ENCODE peak calls at places on chromosomes 4 and X, in six cellular contexts. One of them, this sample, is unnamed.
A peak's percentile ranks its signal among the peaks of the same experiment; 100 is the strongest.

GRCh38 chr4:25787891-25788331 is 74.9 kb downstream of the SEL1L3 start:
- DNase-seq in HCT116: no peak
- DNase-seq in suprapubic skin: no peak
- DNase-seq in breast epithelium: no peak
- DNase-seq in sigmoid colon: no peak
- DNase-seq in HepG2: peak; percentile 7
- DNase-seq in this sample: no peak

GRCh38 chr4:71004281-71004851 is 10.9 kb downstream of the DCK start:
- DNase-seq in breast epithelium: no peak
- DNase-seq in suprapubic skin: no peak
- DNase-seq in sigmoid colon: no peak
- DNase-seq in HCT116: no peak
- DNase-seq in HepG2: peak; percentile 7
- DNase-seq in this sample: no peak

GRCh38 chrX:125293792-125294780 is 25.6 kb upstream of the TEX13C start:
- DNase-seq in sigmoid colon: no peak
- DNase-seq in HepG2: no peak
- DNase-seq in HCT116: no peak
- DNase-seq in breast epithelium: no peak
- DNase-seq in suprapubic skin: no peak
- DNase-seq in this sample: peak; percentile 58

GRCh38 chrX:110359273-110359672 is 625 bp downstream of the RTL9 start:
- DNase-seq in sigmoid colon: no peak
- DNase-seq in breast epithelium: no peak
- DNase-seq in suprapubic skin: no peak
- DNase-seq in HCT116: no peak
- DNase-seq in HepG2: no peak
- DNase-seq in this sample: no peak

GRCh38 chr4:47473351-47473750 is 9.8 kb upstream of the COMMD8 start:
- DNase-seq in sigmoid colon: no peak
- DNase-seq in breast epithelium: no peak
- DNase-seq in HepG2: no peak
- DNase-seq in suprapubic skin: no peak
- DNase-seq in HCT116: no peak
- DNase-seq in this sample: no peak

GRCh38 chr4:24675723-24676122 is 91.4 kb upstream of the DHX15 start:
- DNase-seq in HepG2: no peak
- DNase-seq in sigmoid colon: no peak
- DNase-seq in breast epithelium: no peak
- DNase-seq in suprapubic skin: no peak
- DNase-seq in HCT116: no peak
- DNase-seq in this sample: peak; percentile 92

GRCh38 chrX:16882188-16882587 is 12.0 kb upstream of the RBBP7 start:
- DNase-seq in breast epithelium: no peak
- DNase-seq in HCT116: no peak
- DNase-seq in suprapubic skin: no peak
- DNase-seq in sigmoid colon: no peak
- DNase-seq in HepG2: no peak
- DNase-seq in this sample: no peak

GRCh38 chr4:152394786-152395185 is 141.1 kb downstream of the FBXW7 start:
- DNase-seq in breast epithelium: no peak
- DNase-seq in suprapubic skin: no peak
- DNase-seq in sigmoid colon: no peak
- DNase-seq in HCT116: no peak
- DNase-seq in HepG2: no peak
- DNase-seq in this sample: no peak

GRCh38 chr4:122747883-122748282 is 15.4 kb downstream of the BBS12 start:
- DNase-seq in sigmoid colon: no peak
- DNase-seq in breast epithelium: no peak
- DNase-seq in HepG2: no peak
- DNase-seq in suprapubic skin: no peak
- DNase-seq in HCT116: no peak
- DNase-seq in this sample: no peak

GRCh38 chr4:185734214-185734613 is 77.8 kb downstream of the SORBS2 start:
- DNase-seq in HCT116: no peak
- DNase-seq in sigmoid colon: no peak
- DNase-seq in suprapubic skin: no peak
- DNase-seq in HepG2: no peak
- DNase-seq in breast epithelium: no peak
- DNase-seq in this sample: peak; percentile 47

GRCh38 chrX:17802756-17803155 is 58.3 kb downstream of the RAI2 start:
- DNase-seq in sigmoid colon: no peak
- DNase-seq in HCT116: no peak
- DNase-seq in suprapubic skin: no peak
- DNase-seq in HepG2: no peak
- DNase-seq in breast epithelium: no peak
- DNase-seq in this sample: no peak

GRCh38 chr4:110480031-110480549 is 4.1 kb downstream of the ENPEP start:
- DNase-seq in sigmoid colon: no peak
- DNase-seq in suprapubic skin: no peak
- DNase-seq in HCT116: no peak
- DNase-seq in HepG2: no peak
- DNase-seq in breast epithelium: no peak
- DNase-seq in this sample: no peak

GRCh38 chr4:1683903-1684755 is at the start of gene FAM53A:
- DNase-seq in HCT116: peak; percentile 57
- DNase-seq in breast epithelium: peak; percentile 90
- DNase-seq in suprapubic skin: peak; percentile 94
- DNase-seq in sigmoid colon: peak; percentile 95
- DNase-seq in HepG2: peak; percentile 58
- DNase-seq in this sample: no peak
- TF ChIP-seq POLR2AphosphoS5 in HCT116: peak; percentile 77
- TF ChIP-seq POLR2AphosphoS5 in breast epithelium: no peak
- TF ChIP-seq POLR2AphosphoS5 in suprapubic skin: no peak
- TF ChIP-seq POLR2AphosphoS5 in sigmoid colon: no peak
- TF ChIP-seq POLR2AphosphoS5 in HepG2: no peak
- TF ChIP-seq POLR2AphosphoS5 in this sample: no peak

GRCh38 chrX:106802388-106803275 is at the start of gene TBC1D8B:
- DNase-seq in suprapubic skin: peak; percentile 84
- DNase-seq in breast epithelium: peak; percentile 62
- DNase-seq in sigmoid colon: peak; percentile 89
- DNase-seq in HCT116: peak; percentile 86
- DNase-seq in HepG2: peak; percentile 89
- DNase-seq in this sample: no peak
- TF ChIP-seq POLR2AphosphoS5 in suprapubic skin: no peak
- TF ChIP-seq POLR2AphosphoS5 in breast epithelium: peak; percentile 56
- TF ChIP-seq POLR2AphosphoS5 in sigmoid colon: peak; percentile 63
- TF ChIP-seq POLR2AphosphoS5 in HCT116: peak; percentile 78
- TF ChIP-seq POLR2AphosphoS5 in HepG2: peak; percentile 76
- TF ChIP-seq POLR2AphosphoS5 in this sample: no peak

GRCh38 chr4:13647012-13647411 is 19.5 kb upstream of the BOD1L1 start:
- DNase-seq in sigmoid colon: no peak
- DNase-seq in suprapubic skin: no peak
- DNase-seq in HCT116: no peak
- DNase-seq in breast epithelium: no peak
- DNase-seq in HepG2: no peak
- DNase-seq in this sample: no peak
- TF ChIP-seq POLR2AphosphoS5 in sigmoid colon: no peak
- TF ChIP-seq POLR2AphosphoS5 in suprapubic skin: no peak
- TF ChIP-seq POLR2AphosphoS5 in HCT116: no peak
- TF ChIP-seq POLR2AphosphoS5 in breast epithelium: no peak
- TF ChIP-seq POLR2AphosphoS5 in HepG2: no peak
- TF ChIP-seq POLR2AphosphoS5 in this sample: no peak

GRCh38 chr4:173415092-173415491 is 16.2 kb upstream of the SCRG1 start:
- DNase-seq in sigmoid colon: no peak
- DNase-seq in breast epithelium: no peak
- DNase-seq in HCT116: no peak
- DNase-seq in suprapubic skin: no peak
- DNase-seq in HepG2: no peak
- DNase-seq in this sample: peak; percentile 79
- TF ChIP-seq POLR2AphosphoS5 in sigmoid colon: peak; percentile 17
- TF ChIP-seq POLR2AphosphoS5 in breast epithelium: no peak
- TF ChIP-seq POLR2AphosphoS5 in HCT116: no peak
- TF ChIP-seq POLR2AphosphoS5 in suprapubic skin: no peak
- TF ChIP-seq POLR2AphosphoS5 in HepG2: no peak
- TF ChIP-seq POLR2AphosphoS5 in this sample: peak; percentile 67

GRCh38 chr4:7243609-7244342 is 51.4 kb downstream of the SORCS2 start:
- DNase-seq in HCT116: no peak
- DNase-seq in sigmoid colon: no peak
- DNase-seq in breast epithelium: no peak
- DNase-seq in HepG2: no peak
- DNase-seq in suprapubic skin: no peak
- DNase-seq in this sample: no peak
- TF ChIP-seq POLR2AphosphoS5 in HCT116: no peak
- TF ChIP-seq POLR2AphosphoS5 in sigmoid colon: no peak
- TF ChIP-seq POLR2AphosphoS5 in breast epithelium: no peak
- TF ChIP-seq POLR2AphosphoS5 in HepG2: no peak
- TF ChIP-seq POLR2AphosphoS5 in suprapubic skin: no peak
- TF ChIP-seq POLR2AphosphoS5 in this sample: no peak

This sample was measured in HL-60.